ENCODE peak calls at places on chromosomes 16 and 17, in eight cellular contexts. One of them, this sample, is unnamed.

GRCh38 chr17:12395733-12396354 is 269.8 kb upstream of the MYOCD start:
- DNase-seq in T-helper 1 cell: no peak
- DNase-seq in choroid plexus epithelial cell: peak
- DNase-seq in T-cell: no peak
- DNase-seq in NB4: peak
- DNase-seq in NCI-H345: no peak
- DNase-seq in GM12891: peak
- DNase-seq in MCF 10A: peak
- DNase-seq in this sample: no peak

GRCh38 chr17:82153745-82154375 is 55.8 kb upstream of the FASN start:
- DNase-seq in choroid plexus epithelial cell: peak
- DNase-seq in T-helper 1 cell: peak
- DNase-seq in NB4: peak
- DNase-seq in T-cell: peak
- DNase-seq in MCF 10A: peak
- DNase-seq in GM12891: peak
- DNase-seq in NCI-H345: peak
- DNase-seq in this sample: peak

GRCh38 chr16:84054271-84054670 is 11.7 kb upstream of the SLC38A8 start:
- DNase-seq in T-helper 1 cell: no peak
- DNase-seq in NCI-H345: no peak
- DNase-seq in NB4: no peak
- DNase-seq in choroid plexus epithelial cell: no peak
- DNase-seq in MCF 10A: no peak
- DNase-seq in T-cell: no peak
- DNase-seq in GM12891: no peak
- DNase-seq in this sample: no peak

GRCh38 chr17:38559880-38560230 is 45.9 kb downstream of the SRCIN1 start:
- DNase-seq in NCI-H345: no peak
- DNase-seq in choroid plexus epithelial cell: no peak
- DNase-seq in NB4: no peak
- DNase-seq in MCF 10A: no peak
- DNase-seq in T-helper 1 cell: no peak
- DNase-seq in GM12891: no peak
- DNase-seq in T-cell: no peak
- DNase-seq in this sample: no peak

GRCh38 chr16:71359431-71359830 is 908 bp downstream of the CALB2 start:
- DNase-seq in NCI-H345: no peak
- DNase-seq in GM12891: no peak
- DNase-seq in NB4: no peak
- DNase-seq in choroid plexus epithelial cell: no peak
- DNase-seq in T-helper 1 cell: no peak
- DNase-seq in MCF 10A: no peak
- DNase-seq in T-cell: no peak
- DNase-seq in this sample: no peak

GRCh38 chr16:89897204-89897603 is 21.5 kb upstream of the MC1R start:
- DNase-seq in GM12891: no peak
- DNase-seq in choroid plexus epithelial cell: no peak
- DNase-seq in NCI-H345: no peak
- DNase-seq in T-cell: no peak
- DNase-seq in MCF 10A: no peak
- DNase-seq in NB4: no peak
- DNase-seq in T-helper 1 cell: no peak
- DNase-seq in this sample: no peak

GRCh38 chr17:52106638-52107261 is 51.8 kb downstream of the CA10 start:
- DNase-seq in T-cell: no peak
- DNase-seq in NCI-H345: peak
- DNase-seq in GM12891: peak
- DNase-seq in MCF 10A: peak
- DNase-seq in choroid plexus epithelial cell: peak
- DNase-seq in NB4: peak
- DNase-seq in T-helper 1 cell: no peak
- DNase-seq in this sample: peak

GRCh38 chr16:74608381-74608780 is 1.5 kb upstream of the GLG1 start:
- DNase-seq in T-helper 1 cell: no peak
- DNase-seq in choroid plexus epithelial cell: no peak
- DNase-seq in NB4: no peak
- DNase-seq in T-cell: no peak
- DNase-seq in MCF 10A: no peak
- DNase-seq in NCI-H345: no peak
- DNase-seq in GM12891: no peak
- DNase-seq in this sample: no peak

GRCh38 chr17:9090641-9091096 is 69.4 kb downstream of the NTN1 start:
- DNase-seq in NCI-H345: no peak
- DNase-seq in MCF 10A: no peak
- DNase-seq in NB4: no peak
- DNase-seq in T-cell: no peak
- DNase-seq in GM12891: no peak
- DNase-seq in choroid plexus epithelial cell: no peak
- DNase-seq in T-helper 1 cell: no peak
- DNase-seq in this sample: no peak

GRCh38 chr17:31510273-31511175 is 119.0 kb downstream of the RAB11FIP4 start:
- DNase-seq in MCF 10A: no peak
- DNase-seq in NB4: no peak
- DNase-seq in T-cell: no peak
- DNase-seq in NCI-H345: no peak
- DNase-seq in choroid plexus epithelial cell: no peak
- DNase-seq in GM12891: no peak
- DNase-seq in T-helper 1 cell: no peak
- DNase-seq in this sample: no peak

GRCh38 chr17:64229815-64230550 is 33.1 kb downstream of the TEX2 start:
- DNase-seq in NCI-H345: no peak
- DNase-seq in choroid plexus epithelial cell: no peak
- DNase-seq in T-cell: no peak
- DNase-seq in T-helper 1 cell: no peak
- DNase-seq in MCF 10A: no peak
- DNase-seq in GM12891: no peak
- DNase-seq in NB4: no peak
- DNase-seq in this sample: no peak

GRCh38 chr17:67165201-67165600 is 79.8 kb downstream of the HELZ start:
- DNase-seq in MCF 10A: no peak
- DNase-seq in GM12891: no peak
- DNase-seq in NB4: peak
- DNase-seq in T-helper 1 cell: no peak
- DNase-seq in choroid plexus epithelial cell: no peak
- DNase-seq in NCI-H345: no peak
- DNase-seq in T-cell: no peak
- DNase-seq in this sample: no peak

GRCh38 chr17:65227637-65228036 is 90.5 kb downstream of the RGS9 start:
- DNase-seq in T-cell: no peak
- DNase-seq in NB4: no peak
- DNase-seq in T-helper 1 cell: no peak
- DNase-seq in NCI-H345: no peak
- DNase-seq in choroid plexus epithelial cell: no peak
- DNase-seq in GM12891: no peak
- DNase-seq in MCF 10A: no peak
- DNase-seq in this sample: no peak

GRCh38 chr16:24820522-24820921 is 25.2 kb upstream of the SLC5A11 start:
- DNase-seq in NCI-H345: no peak
- DNase-seq in choroid plexus epithelial cell: no peak
- DNase-seq in T-cell: no peak
- DNase-seq in T-helper 1 cell: no peak
- DNase-seq in GM12891: no peak
- DNase-seq in MCF 10A: no peak
- DNase-seq in NB4: peak
- DNase-seq in this sample: no peak

GRCh38 chr17:36936455-36936934 is 780 bp upstream of the LHX1 start:
- DNase-seq in NCI-H345: peak
- DNase-seq in NB4: no peak
- DNase-seq in T-helper 1 cell: no peak
- DNase-seq in T-cell: no peak
- DNase-seq in choroid plexus epithelial cell: no peak
- DNase-seq in MCF 10A: no peak
- DNase-seq in GM12891: no peak
- DNase-seq in this sample: no peak

GRCh38 chr17:75069783-75070182 is 18.0 kb upstream of the SLC16A5 start:
- DNase-seq in choroid plexus epithelial cell: peak
- DNase-seq in T-helper 1 cell: no peak
- DNase-seq in GM12891: no peak
- DNase-seq in MCF 10A: peak
- DNase-seq in NB4: peak
- DNase-seq in NCI-H345: no peak
- DNase-seq in T-cell: no peak
- DNase-seq in this sample: no peak

GRCh38 chr16:80997139-80997798 is 9.4 kb downstream of the CMC2 start:
- DNase-seq in GM12891: no peak
- DNase-seq in NB4: no peak
- DNase-seq in NCI-H345: no peak
- DNase-seq in T-helper 1 cell: no peak
- DNase-seq in T-cell: no peak
- DNase-seq in choroid plexus epithelial cell: peak
- DNase-seq in MCF 10A: no peak
- DNase-seq in this sample: no peak

GRCh38 chr17:2101448-2102257 is 46.8 kb downstream of the HIC1 start:
- DNase-seq in NCI-H345: no peak
- DNase-seq in T-cell: peak
- DNase-seq in MCF 10A: peak
- DNase-seq in GM12891: no peak
- DNase-seq in T-helper 1 cell: peak
- DNase-seq in NB4: peak
- DNase-seq in choroid plexus epithelial cell: peak
- DNase-seq in this sample: no peak

GRCh38 chr16:4081577-4082021 is 34.6 kb downstream of the ADCY9 start:
- DNase-seq in choroid plexus epithelial cell: no peak
- DNase-seq in MCF 10A: no peak
- DNase-seq in NB4: no peak
- DNase-seq in GM12891: no peak
- DNase-seq in NCI-H345: no peak
- DNase-seq in T-cell: peak
- DNase-seq in T-helper 1 cell: peak
- DNase-seq in this sample: no peak

GRCh38 chr17:4407851-4408250 is 25.9 kb upstream of the SPNS3 start:
- DNase-seq in GM12891: no peak
- DNase-seq in T-cell: no peak
- DNase-seq in T-helper 1 cell: no peak
- DNase-seq in choroid plexus epithelial cell: peak
- DNase-seq in NB4: no peak
- DNase-seq in MCF 10A: no peak
- DNase-seq in NCI-H345: no peak
- DNase-seq in this sample: no peak

GRCh38 chr17:7838291-7839075 is 4.5 kb downstream of the KDM6B start:
- DNase-seq in T-cell: no peak
- DNase-seq in MCF 10A: no peak
- DNase-seq in NCI-H345: no peak
- DNase-seq in NB4: peak
- DNase-seq in GM12891: no peak
- DNase-seq in choroid plexus epithelial cell: peak
- DNase-seq in T-helper 1 cell: no peak
- DNase-seq in this sample: no peak

GRCh38 chr17:48385303-48385702 is 44.7 kb downstream of the SKAP1 start:
- DNase-seq in NCI-H345: no peak
- DNase-seq in choroid plexus epithelial cell: no peak
- DNase-seq in T-cell: no peak
- DNase-seq in MCF 10A: no peak
- DNase-seq in NB4: no peak
- DNase-seq in T-helper 1 cell: no peak
- DNase-seq in GM12891: no peak
- DNase-seq in this sample: no peak

GRCh38 chr16:4535627-4536108 is 2.9 kb downstream of the CDIP1 start:
- DNase-seq in NCI-H345: no peak
- DNase-seq in choroid plexus epithelial cell: no peak
- DNase-seq in T-cell: no peak
- DNase-seq in MCF 10A: no peak
- DNase-seq in GM12891: no peak
- DNase-seq in NB4: peak
- DNase-seq in T-helper 1 cell: no peak
- DNase-seq in this sample: no peak

GRCh38 chr16:59356144-59356543 is 622.0 kb upstream of the GOT2 start:
- DNase-seq in MCF 10A: no peak
- DNase-seq in T-helper 1 cell: no peak
- DNase-seq in NCI-H345: no peak
- DNase-seq in T-cell: no peak
- DNase-seq in GM12891: no peak
- DNase-seq in choroid plexus epithelial cell: no peak
- DNase-seq in NB4: no peak
- DNase-seq in this sample: no peak

GRCh38 chr17:72104863-72105234 is 16.0 kb upstream of the SOX9 start:
- DNase-seq in NCI-H345: no peak
- DNase-seq in choroid plexus epithelial cell: no peak
- DNase-seq in T-helper 1 cell: no peak
- DNase-seq in GM12891: no peak
- DNase-seq in T-cell: no peak
- DNase-seq in MCF 10A: peak
- DNase-seq in NB4: no peak
- DNase-seq in this sample: no peak

GRCh38 chr17:21462259-21462658 is 86.1 kb downstream of the KCNJ12 start:
- DNase-seq in NB4: no peak
- DNase-seq in NCI-H345: peak
- DNase-seq in T-helper 1 cell: no peak
- DNase-seq in T-cell: no peak
- DNase-seq in GM12891: no peak
- DNase-seq in MCF 10A: no peak
- DNase-seq in choroid plexus epithelial cell: peak
- DNase-seq in this sample: no peak

GRCh38 chr17:60522889-60523626 is 3.0 kb downstream of the APPBP2 start:
- DNase-seq in NCI-H345: no peak
- DNase-seq in T-helper 1 cell: no peak
- DNase-seq in choroid plexus epithelial cell: no peak
- DNase-seq in GM12891: no peak
- DNase-seq in MCF 10A: no peak
- DNase-seq in NB4: no peak
- DNase-seq in T-cell: no peak
- DNase-seq in this sample: no peak

GRCh38 chr16:67881557-67882220 is 3.0 kb upstream of the NRN1L start:
- DNase-seq in MCF 10A: no peak
- DNase-seq in GM12891: no peak
- DNase-seq in choroid plexus epithelial cell: no peak
- DNase-seq in NCI-H345: no peak
- DNase-seq in T-helper 1 cell: no peak
- DNase-seq in NB4: no peak
- DNase-seq in T-cell: no peak
- DNase-seq in this sample: no peak

GRCh38 chr17:60372790-60373483 is 19.0 kb downstream of the USP32 start:
- DNase-seq in NB4: peak
- DNase-seq in NCI-H345: no peak
- DNase-seq in choroid plexus epithelial cell: peak
- DNase-seq in MCF 10A: peak
- DNase-seq in GM12891: no peak
- DNase-seq in T-helper 1 cell: no peak
- DNase-seq in T-cell: no peak
- DNase-seq in this sample: no peak

GRCh38 chr17:17349724-17350106 is 46.5 kb downstream of the NT5M start:
- DNase-seq in T-helper 1 cell: no peak
- DNase-seq in NCI-H345: no peak
- DNase-seq in choroid plexus epithelial cell: no peak
- DNase-seq in MCF 10A: no peak
- DNase-seq in T-cell: no peak
- DNase-seq in NB4: no peak
- DNase-seq in GM12891: no peak
- DNase-seq in this sample: no peak

GRCh38 chr17:37447641-37448040 is 41.0 kb downstream of the TADA2A start:
- DNase-seq in T-helper 1 cell: no peak
- DNase-seq in NB4: no peak
- DNase-seq in MCF 10A: peak
- DNase-seq in GM12891: no peak
- DNase-seq in choroid plexus epithelial cell: peak
- DNase-seq in NCI-H345: no peak
- DNase-seq in T-cell: no peak
- DNase-seq in this sample: no peak

GRCh38 chr17:65656390-65657250 is 95.2 kb upstream of the AXIN2 start:
- DNase-seq in T-helper 1 cell: no peak
- DNase-seq in T-cell: no peak
- DNase-seq in NCI-H345: no peak
- DNase-seq in NB4: no peak
- DNase-seq in choroid plexus epithelial cell: peak
- DNase-seq in GM12891: no peak
- DNase-seq in MCF 10A: no peak
- DNase-seq in this sample: peak

GRCh38 chr16:53726625-53727024 is 22.7 kb downstream of the FTO start:
- DNase-seq in choroid plexus epithelial cell: no peak
- DNase-seq in MCF 10A: peak
- DNase-seq in T-helper 1 cell: no peak
- DNase-seq in NB4: no peak
- DNase-seq in NCI-H345: no peak
- DNase-seq in GM12891: no peak
- DNase-seq in T-cell: no peak
- DNase-seq in this sample: no peak

GRCh38 chr17:78430892-78431691 is 52.6 kb downstream of the PGS1 start:
- DNase-seq in MCF 10A: no peak
- DNase-seq in choroid plexus epithelial cell: peak
- DNase-seq in T-helper 1 cell: no peak
- DNase-seq in NCI-H345: no peak
- DNase-seq in GM12891: no peak
- DNase-seq in T-cell: no peak
- DNase-seq in NB4: no peak
- DNase-seq in this sample: no peak